ENCODE peak calls at places on chromosomes 5 and 9, in four cellular contexts. R is ELR, M is lung, I is NCI-H2171 treated with DMSO at 0.1 percent for 48 hours. X is an unnamed sample.

GRCh38 chr5:139137703-139138102 is 60.5 kb downstream of the SIL1 start:
- DNase-seq in R (peak), M (no peak), I (peak), X (no peak)

GRCh38 chr5:52710972-52711596 is 76.6 kb upstream of the ITGA1 start:
- DNase-seq in R (peak), M (no peak), I (no peak), X (no peak)

GRCh38 chr9:135228345-135228982 is 141.0 kb downstream of the OLFM1 start:
- DNase-seq in R (no peak), M (no peak), I (no peak), X (no peak)

GRCh38 chr5:101904736-101905135 is 391.3 kb downstream of the SLCO4C1 start:
- DNase-seq in R (no peak), M (no peak), I (no peak), X (no peak)

GRCh38 chr5:175148773-175149172 is 295.2 kb downstream of the DRD1 start:
- DNase-seq in R (no peak), M (no peak), I (no peak), X (no peak)

GRCh38 chr5:9115093-9115492 is 430.8 kb downstream of the SEMA5A start:
- DNase-seq in R (no peak), M (no peak), I (no peak), X (no peak)

GRCh38 chr5:180118391-180118791 is 46.8 kb upstream of the RNF130 start:
- DNase-seq in R (no peak), M (no peak), I (no peak), X (peak)

GRCh38 chr5:150649828-150650712 is 9.6 kb downstream of the SYNPO start:
- DNase-seq in R (no peak), M (no peak), I (no peak), X (no peak)

GRCh38 chr9:104858271-104858670 is 69.7 kb downstream of the ABCA1 start:
- DNase-seq in R (peak), M (no peak), I (no peak), X (no peak)

GRCh38 chr9:92807757-92808725 is 43.4 kb upstream of the BICD2 start:
- DNase-seq in R (peak), M (no peak), I (peak), X (no peak)

GRCh38 chr5:35876922-35877321 is 20.2 kb downstream of the IL7R start:
- DNase-seq in R (peak), M (no peak), I (no peak), X (no peak)

GRCh38 chr5:18236386-18236785 is 602.1 kb downstream of the TAF11L14 start:
- DNase-seq in R (peak), M (no peak), I (no peak), X (no peak)

GRCh38 chr5:124481419-124481818 is 265.0 kb downstream of the ZNF608 start:
- DNase-seq in R (no peak), M (no peak), I (no peak), X (no peak)

GRCh38 chr9:70011366-70011765 is 32.3 kb upstream of the MAMDC2 start:
- DNase-seq in R (peak), M (no peak), I (no peak), X (no peak)

GRCh38 chr5:143562935-143563334 is 159.4 kb upstream of the NR3C1 start:
- DNase-seq in R (no peak), M (peak), I (no peak), X (no peak)

GRCh38 chr5:149942199-149942598 is 2.4 kb downstream of the PDE6A start:
- DNase-seq in R (no peak), M (no peak), I (no peak), X (no peak)

GRCh38 chr5:54524082-54524481 is 6.5 kb downstream of the SNX18 start:
- DNase-seq in R (no peak), M (no peak), I (no peak), X (no peak)

GRCh38 chr5:68348447-68349222 is 133.1 kb downstream of the PIK3R1 start:
- DNase-seq in R (no peak), M (no peak), I (no peak), X (no peak)

GRCh38 chr5:177302354-177303110 is 987 bp downstream of the RAB24 start:
- DNase-seq in R (peak), M (no peak), I (no peak), X (no peak)

GRCh38 chr5:110258460-110258859 is 468.0 kb downstream of the TMEM232 start:
- DNase-seq in R (peak), M (no peak), I (peak), X (no peak)

GRCh38 chr9:131015112-131015511 is 6.1 kb downstream of the LAMC3 start:
- DNase-seq in R (no peak), M (no peak), I (no peak), X (no peak)